ENCODE peak calls at places on chromosomes 16 and 17, in ten cellular contexts. One of them, this sample, is unnamed.

GRCh38 chr17:40963838-40964237 is 2.9 kb downstream of the KRT39 start:
- DNase-seq in prostate gland: no peak
- DNase-seq in GM12865: peak; percentile 25
- DNase-seq in pancreas: no peak
- DNase-seq in epithelial cell of esophagus: peak; percentile 72
- DNase-seq in breast epithelium: no peak
- DNase-seq in GM23338: peak; percentile 55
- DNase-seq in tibial nerve: no peak
- DNase-seq in CD14-positive monocyte: no peak
- DNase-seq in BE2C: no peak
- DNase-seq in this sample: no peak

GRCh38 chr16:66292241-66292935 is 74.1 kb upstream of the CDH5 start:
- DNase-seq in tibial nerve: no peak
- DNase-seq in prostate gland: no peak
- DNase-seq in epithelial cell of esophagus: no peak
- DNase-seq in breast epithelium: no peak
- DNase-seq in GM12865: no peak
- DNase-seq in BE2C: no peak
- DNase-seq in GM23338: no peak
- DNase-seq in pancreas: peak; percentile 29
- DNase-seq in CD14-positive monocyte: no peak
- DNase-seq in this sample: no peak

GRCh38 chr17:27578718-27579085 is 52.3 kb upstream of the LGALS9 start:
- DNase-seq in breast epithelium: no peak
- DNase-seq in epithelial cell of esophagus: peak; percentile 39
- DNase-seq in CD14-positive monocyte: no peak
- DNase-seq in prostate gland: no peak
- DNase-seq in BE2C: no peak
- DNase-seq in GM23338: no peak
- DNase-seq in pancreas: no peak
- DNase-seq in tibial nerve: no peak
- DNase-seq in GM12865: peak; percentile 87
- DNase-seq in this sample: no peak

GRCh38 chr17:15996322-15996721 is 3.2 kb downstream of the ZSWIM7 start:
- DNase-seq in tibial nerve: no peak
- DNase-seq in breast epithelium: no peak
- DNase-seq in GM12865: no peak
- DNase-seq in CD14-positive monocyte: no peak
- DNase-seq in pancreas: no peak
- DNase-seq in epithelial cell of esophagus: no peak
- DNase-seq in GM23338: no peak
- DNase-seq in prostate gland: no peak
- DNase-seq in BE2C: no peak
- DNase-seq in this sample: no peak

GRCh38 chr16:27460213-27460612 is 58.2 kb downstream of the IL21R start:
- DNase-seq in GM12865: no peak
- DNase-seq in CD14-positive monocyte: no peak
- DNase-seq in GM23338: no peak
- DNase-seq in tibial nerve: no peak
- DNase-seq in breast epithelium: no peak
- DNase-seq in BE2C: no peak
- DNase-seq in pancreas: no peak
- DNase-seq in epithelial cell of esophagus: no peak
- DNase-seq in prostate gland: no peak
- DNase-seq in this sample: no peak

GRCh38 chr17:63534816-63535455 is 11.8 kb downstream of the KCNH6 start:
- DNase-seq in BE2C: no peak
- DNase-seq in tibial nerve: no peak
- DNase-seq in prostate gland: no peak
- DNase-seq in pancreas: peak; percentile 49
- DNase-seq in GM23338: no peak
- DNase-seq in GM12865: no peak
- DNase-seq in epithelial cell of esophagus: no peak
- DNase-seq in CD14-positive monocyte: no peak
- DNase-seq in breast epithelium: no peak
- DNase-seq in this sample: no peak

GRCh38 chr16:11257131-11257938 is 1.3 kb upstream of the SOCS1 start:
- DNase-seq in breast epithelium: peak; percentile 75
- DNase-seq in epithelial cell of esophagus: peak; percentile 85
- DNase-seq in GM12865: peak; percentile 79
- DNase-seq in prostate gland: peak; percentile 73
- DNase-seq in BE2C: peak; percentile 85
- DNase-seq in GM23338: peak; percentile 93
- DNase-seq in CD14-positive monocyte: peak; percentile 67
- DNase-seq in pancreas: peak; percentile 72
- DNase-seq in tibial nerve: peak; percentile 69
- DNase-seq in this sample: peak; percentile 70

GRCh38 chr17:62898239-62898864 is 67.7 kb upstream of the TANC2 start:
- DNase-seq in breast epithelium: no peak
- DNase-seq in epithelial cell of esophagus: no peak
- DNase-seq in GM23338: no peak
- DNase-seq in CD14-positive monocyte: no peak
- DNase-seq in tibial nerve: no peak
- DNase-seq in GM12865: no peak
- DNase-seq in pancreas: no peak
- DNase-seq in prostate gland: no peak
- DNase-seq in BE2C: peak; percentile 86
- DNase-seq in this sample: no peak

GRCh38 chr17:82356028-82356427 is 3.0 kb upstream of the TEX19 start:
- DNase-seq in GM12865: no peak
- DNase-seq in CD14-positive monocyte: no peak
- DNase-seq in breast epithelium: peak; percentile 84
- DNase-seq in BE2C: no peak
- DNase-seq in GM23338: no peak
- DNase-seq in tibial nerve: no peak
- DNase-seq in pancreas: no peak
- DNase-seq in epithelial cell of esophagus: peak; percentile 73
- DNase-seq in prostate gland: peak; percentile 92
- DNase-seq in this sample: no peak

GRCh38 chr17:82351713-82352488 is 7.1 kb upstream of the TEX19 start:
- DNase-seq in pancreas: peak; percentile 89
- DNase-seq in epithelial cell of esophagus: peak; percentile 90
- DNase-seq in GM12865: peak; percentile 94
- DNase-seq in breast epithelium: peak; percentile 82
- DNase-seq in CD14-positive monocyte: peak; percentile 79
- DNase-seq in BE2C: peak; percentile 92
- DNase-seq in prostate gland: peak; percentile 87
- DNase-seq in GM23338: peak; percentile 97
- DNase-seq in tibial nerve: peak; percentile 82
- DNase-seq in this sample: peak; percentile 89

GRCh38 chr17:82351254-82351712 is 7.8 kb upstream of the TEX19 start:
- DNase-seq in tibial nerve: no peak
- DNase-seq in GM12865: peak; percentile 71
- DNase-seq in GM23338: no peak
- DNase-seq in CD14-positive monocyte: no peak
- DNase-seq in BE2C: no peak
- DNase-seq in prostate gland: no peak
- DNase-seq in epithelial cell of esophagus: no peak
- DNase-seq in breast epithelium: no peak
- DNase-seq in pancreas: peak; percentile 64
- DNase-seq in this sample: no peak

GRCh38 chr17:82354804-82355308 is 4.2 kb upstream of the TEX19 start:
- DNase-seq in tibial nerve: no peak
- DNase-seq in BE2C: no peak
- DNase-seq in prostate gland: no peak
- DNase-seq in epithelial cell of esophagus: no peak
- DNase-seq in pancreas: no peak
- DNase-seq in GM23338: no peak
- DNase-seq in GM12865: no peak
- DNase-seq in breast epithelium: no peak
- DNase-seq in CD14-positive monocyte: no peak
- DNase-seq in this sample: no peak

GRCh38 chr17:82353484-82353883 is 5.6 kb upstream of the TEX19 start:
- DNase-seq in pancreas: no peak
- DNase-seq in GM12865: no peak
- DNase-seq in prostate gland: no peak
- DNase-seq in GM23338: no peak
- DNase-seq in epithelial cell of esophagus: no peak
- DNase-seq in breast epithelium: no peak
- DNase-seq in CD14-positive monocyte: no peak
- DNase-seq in tibial nerve: no peak
- DNase-seq in BE2C: no peak
- DNase-seq in this sample: no peak
- TF ChIP-seq CTCF in pancreas: no peak
- TF ChIP-seq CTCF in GM12865: no peak
- TF ChIP-seq CTCF in prostate gland: no peak
- TF ChIP-seq CTCF in GM23338: no peak
- TF ChIP-seq CTCF in epithelial cell of esophagus: no peak
- TF ChIP-seq CTCF in breast epithelium: no peak
- TF ChIP-seq CTCF in CD14-positive monocyte: no peak
- TF ChIP-seq CTCF in tibial nerve: no peak
- TF ChIP-seq CTCF in BE2C: no peak
- TF ChIP-seq CTCF in this sample: no peak

GRCh38 chr16:72018470-72018869 is 9.9 kb downstream of the DHODH start:
- DNase-seq in breast epithelium: no peak
- DNase-seq in BE2C: no peak
- DNase-seq in epithelial cell of esophagus: no peak
- DNase-seq in tibial nerve: no peak
- DNase-seq in GM12865: no peak
- DNase-seq in pancreas: no peak
- DNase-seq in GM23338: no peak
- DNase-seq in CD14-positive monocyte: no peak
- DNase-seq in prostate gland: no peak
- DNase-seq in this sample: no peak

GRCh38 chr16:72023962-72024361 is 15.4 kb downstream of the DHODH start:
- DNase-seq in GM12865: no peak
- DNase-seq in breast epithelium: no peak
- DNase-seq in pancreas: no peak
- DNase-seq in GM23338: no peak
- DNase-seq in prostate gland: no peak
- DNase-seq in epithelial cell of esophagus: no peak
- DNase-seq in CD14-positive monocyte: no peak
- DNase-seq in tibial nerve: no peak
- DNase-seq in BE2C: no peak
- DNase-seq in this sample: no peak

GRCh38 chr16:72024862-72025382 is 16.4 kb downstream of the DHODH start:
- DNase-seq in prostate gland: no peak
- DNase-seq in pancreas: no peak
- DNase-seq in epithelial cell of esophagus: no peak
- DNase-seq in tibial nerve: no peak
- DNase-seq in BE2C: no peak
- DNase-seq in CD14-positive monocyte: no peak
- DNase-seq in GM23338: no peak
- DNase-seq in GM12865: no peak
- DNase-seq in breast epithelium: no peak
- DNase-seq in this sample: no peak

GRCh38 chr16:72025404-72026114 is 17.0 kb downstream of the DHODH start:
- DNase-seq in breast epithelium: no peak
- DNase-seq in tibial nerve: no peak
- DNase-seq in prostate gland: no peak
- DNase-seq in GM12865: no peak
- DNase-seq in GM23338: no peak
- DNase-seq in CD14-positive monocyte: no peak
- DNase-seq in BE2C: no peak
- DNase-seq in epithelial cell of esophagus: no peak
- DNase-seq in pancreas: no peak
- DNase-seq in this sample: no peak

GRCh38 chr16:72021043-72021442 is 12.5 kb downstream of the DHODH start:
- DNase-seq in pancreas: no peak
- DNase-seq in breast epithelium: no peak
- DNase-seq in CD14-positive monocyte: no peak
- DNase-seq in tibial nerve: no peak
- DNase-seq in GM12865: no peak
- DNase-seq in BE2C: peak; percentile 21
- DNase-seq in epithelial cell of esophagus: no peak
- DNase-seq in prostate gland: no peak
- DNase-seq in GM23338: peak; percentile 81
- DNase-seq in this sample: no peak
- TF ChIP-seq CTCF in pancreas: no peak
- TF ChIP-seq CTCF in breast epithelium: no peak
- TF ChIP-seq CTCF in CD14-positive monocyte: no peak
- TF ChIP-seq CTCF in tibial nerve: no peak
- TF ChIP-seq CTCF in GM12865: no peak
- TF ChIP-seq CTCF in BE2C: peak; percentile 17
- TF ChIP-seq CTCF in epithelial cell of esophagus: peak; percentile 39
- TF ChIP-seq CTCF in prostate gland: no peak
- TF ChIP-seq CTCF in GM23338: peak; percentile 81
- TF ChIP-seq CTCF in this sample: no peak

GRCh38 chr16:50133214-50133613 is 19.9 kb upstream of the TENT4B start:
- DNase-seq in tibial nerve: no peak
- DNase-seq in CD14-positive monocyte: no peak
- DNase-seq in breast epithelium: no peak
- DNase-seq in epithelial cell of esophagus: no peak
- DNase-seq in prostate gland: no peak
- DNase-seq in pancreas: no peak
- DNase-seq in BE2C: no peak
- DNase-seq in GM23338: no peak
- DNase-seq in GM12865: no peak
- DNase-seq in this sample: no peak

GRCh38 chr16:50137268-50137667 is 15.8 kb upstream of the TENT4B start:
- DNase-seq in prostate gland: no peak
- DNase-seq in breast epithelium: no peak
- DNase-seq in CD14-positive monocyte: no peak
- DNase-seq in tibial nerve: no peak
- DNase-seq in pancreas: no peak
- DNase-seq in BE2C: no peak
- DNase-seq in GM12865: no peak
- DNase-seq in epithelial cell of esophagus: no peak
- DNase-seq in GM23338: no peak
- DNase-seq in this sample: no peak

GRCh38 chr16:50139580-50139979 is 13.5 kb upstream of the TENT4B start:
- DNase-seq in prostate gland: no peak
- DNase-seq in breast epithelium: no peak
- DNase-seq in BE2C: no peak
- DNase-seq in tibial nerve: no peak
- DNase-seq in GM23338: no peak
- DNase-seq in pancreas: no peak
- DNase-seq in epithelial cell of esophagus: no peak
- DNase-seq in CD14-positive monocyte: no peak
- DNase-seq in GM12865: no peak
- DNase-seq in this sample: no peak

DNA sequence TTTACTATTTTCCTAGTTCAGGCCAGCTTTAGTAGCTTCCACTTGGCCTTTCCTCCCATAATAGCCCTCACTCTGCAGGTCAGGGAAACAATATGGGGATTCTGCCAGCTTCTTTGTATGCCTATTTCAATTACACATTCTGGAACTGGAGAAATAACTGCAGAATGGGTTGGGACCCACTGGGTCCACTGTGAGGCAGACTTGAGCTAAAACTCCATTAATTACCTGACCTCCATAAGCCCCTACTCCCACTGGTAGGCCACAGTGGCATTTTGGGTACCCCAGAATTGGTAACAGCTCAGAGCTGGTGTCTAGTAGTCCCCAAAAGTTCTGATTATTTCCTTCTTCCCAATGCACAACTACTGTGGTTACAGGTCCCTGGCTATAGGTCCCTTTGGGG is 16.7 kb upstream of the TENT4B start:
- DNase-seq in GM23338: peak; percentile 30
- DNase-seq in tibial nerve: no peak
- DNase-seq in BE2C: no peak
- DNase-seq in CD14-positive monocyte: no peak
- DNase-seq in GM12865: no peak
- DNase-seq in prostate gland: no peak
- DNase-seq in epithelial cell of esophagus: no peak
- DNase-seq in pancreas: no peak
- DNase-seq in breast epithelium: no peak
- DNase-seq in this sample: no peak
- TF ChIP-seq CTCF in GM23338: peak; percentile 55
- TF ChIP-seq CTCF in tibial nerve: no peak
- TF ChIP-seq CTCF in BE2C: peak; percentile 23
- TF ChIP-seq CTCF in CD14-positive monocyte: no peak
- TF ChIP-seq CTCF in GM12865: peak; percentile 25
- TF ChIP-seq CTCF in prostate gland: no peak
- TF ChIP-seq CTCF in epithelial cell of esophagus: no peak
- TF ChIP-seq CTCF in pancreas: no peak
- TF ChIP-seq CTCF in breast epithelium: no peak
- TF ChIP-seq CTCF in this sample: peak; percentile 19

GRCh38 chr16:85057212-85057889 is 29.8 kb downstream of the KIAA0513 start:
- DNase-seq in epithelial cell of esophagus: no peak
- DNase-seq in tibial nerve: no peak
- DNase-seq in pancreas: no peak
- DNase-seq in prostate gland: no peak
- DNase-seq in GM12865: peak; percentile 36
- DNase-seq in CD14-positive monocyte: no peak
- DNase-seq in breast epithelium: no peak
- DNase-seq in GM23338: peak; percentile 72
- DNase-seq in BE2C: no peak
- DNase-seq in this sample: no peak
- TF ChIP-seq CTCF in epithelial cell of esophagus: no peak
- TF ChIP-seq CTCF in tibial nerve: no peak
- TF ChIP-seq CTCF in pancreas: no peak
- TF ChIP-seq CTCF in prostate gland: no peak
- TF ChIP-seq CTCF in GM12865: peak; percentile 28
- TF ChIP-seq CTCF in CD14-positive monocyte: no peak
- TF ChIP-seq CTCF in breast epithelium: no peak
- TF ChIP-seq CTCF in GM23338: peak; percentile 58
- TF ChIP-seq CTCF in BE2C: peak; percentile 45
- TF ChIP-seq CTCF in this sample: no peak

This sample was measured in D721Med.